ENCODE peak calls at places on chromosomes 4 and X, in eight cellular contexts. U, D, I, R, W, Y, Q and L are unnamed samples.

GRCh38 chr4:184473515-184474260 is 662 bp downstream of the IRF2 start:
- DNase-seq in U (no peak), R (peak), Y (no peak), W (no peak), I (peak), Q (peak), D (peak), L (peak)

GRCh38 chr4:13544556-13545393 is 467 bp upstream of the NKX3-2 start:
- DNase-seq in Y (peak), W (peak), D (peak), Q (peak), U (peak), I (peak), R (no peak), L (peak)

GRCh38 chr4:98928131-98928504 is 815 bp downstream of the EIF4E start:
- DNase-seq in Y (peak), Q (peak), I (peak), R (peak), D (peak), U (peak), W (peak), L (peak)

GRCh38 chrX:74343970-74344622 is 40.1 kb downstream of the ZCCHC13 start:
- DNase-seq in U (peak), R (no peak), D (peak), Y (no peak), Q (peak), I (peak), W (peak), L (peak)

GRCh38 chr4:145525291-145525740 is 43.7 kb downstream of the SMAD1 start:
- DNase-seq in I (no peak), Y (no peak), W (no peak), D (no peak), Q (no peak), U (no peak), R (no peak), L (no peak)

GRCh38 chr4:56288663-56289062 is 98.6 kb downstream of the AASDH start:
- DNase-seq in D (no peak), I (no peak), Y (no peak), W (no peak), U (no peak), R (no peak), Q (no peak), L (no peak)

GRCh38 chrX:104750146-104750699 is 184.2 kb downstream of the IL1RAPL2 start:
- DNase-seq in U (no peak), W (peak), R (no peak), Q (no peak), Y (no peak), D (no peak), I (peak), L (no peak)

GRCh38 chrX:95716841-95717240 is 967.8 kb upstream of the DIAPH2 start:
- DNase-seq in U (no peak), I (no peak), R (no peak), W (no peak), Y (no peak), Q (no peak), D (no peak), L (no peak)

GRCh38 chr4:107719211-107719926 is 665 bp downstream of the PAPSS1 start:
- DNase-seq in U (no peak), I (no peak), Y (peak), W (no peak), R (no peak), Q (peak), D (no peak), L (peak)

GRCh38 chr4:145481164-145481941 is at the start of gene SMAD1:
- DNase-seq in I (peak), D (peak), Y (peak), U (peak), W (peak), R (peak), Q (peak), L (peak)

GRCh38 chr4:31343058-31343457 is 622.9 kb downstream of the PCDH7 start:
- DNase-seq in D (no peak), Q (no peak), W (no peak), Y (no peak), U (no peak), R (no peak), I (no peak), L (no peak)

GRCh38 chr4:127124919-127125318 is 507.8 kb upstream of the INTU start:
- DNase-seq in D (no peak), Q (no peak), U (no peak), R (no peak), W (no peak), Y (no peak), I (no peak), L (no peak)

GRCh38 chrX:137166591-137166990 is 132.8 kb upstream of the GPR101 start:
- DNase-seq in W (no peak), D (peak), Q (no peak), R (no peak), I (no peak), Y (no peak), U (no peak), L (no peak)

DNA sequence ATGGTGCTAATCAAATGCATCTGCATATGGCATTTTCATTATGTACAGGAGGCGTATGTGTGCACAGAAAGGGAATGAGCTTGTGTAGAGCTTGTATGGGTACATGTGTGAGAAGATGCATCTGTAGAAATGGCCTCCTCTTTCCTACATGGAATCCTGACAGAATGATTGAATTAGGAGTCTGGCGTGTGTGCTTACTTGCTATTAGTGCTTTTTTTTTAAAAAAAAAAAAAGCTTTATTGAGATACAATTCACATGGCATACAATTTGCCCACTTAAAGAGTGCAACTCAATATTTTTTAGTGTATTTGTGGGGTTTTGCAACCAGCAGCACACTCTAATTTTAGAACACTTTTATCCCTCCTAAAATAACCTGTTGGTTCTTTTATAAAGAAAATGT is 66.1 kb downstream of the TMEM131L start:
- DNase-seq in W (no peak), D (no peak), U (no peak), Y (no peak), I (no peak), R (no peak), Q (no peak), L (no peak)
- TF ChIP-seq POLR2A in W (no peak), D (no peak), U (no peak), Y (no peak), I (no peak), R (no peak), Q (no peak), L (no peak)

DNA sequence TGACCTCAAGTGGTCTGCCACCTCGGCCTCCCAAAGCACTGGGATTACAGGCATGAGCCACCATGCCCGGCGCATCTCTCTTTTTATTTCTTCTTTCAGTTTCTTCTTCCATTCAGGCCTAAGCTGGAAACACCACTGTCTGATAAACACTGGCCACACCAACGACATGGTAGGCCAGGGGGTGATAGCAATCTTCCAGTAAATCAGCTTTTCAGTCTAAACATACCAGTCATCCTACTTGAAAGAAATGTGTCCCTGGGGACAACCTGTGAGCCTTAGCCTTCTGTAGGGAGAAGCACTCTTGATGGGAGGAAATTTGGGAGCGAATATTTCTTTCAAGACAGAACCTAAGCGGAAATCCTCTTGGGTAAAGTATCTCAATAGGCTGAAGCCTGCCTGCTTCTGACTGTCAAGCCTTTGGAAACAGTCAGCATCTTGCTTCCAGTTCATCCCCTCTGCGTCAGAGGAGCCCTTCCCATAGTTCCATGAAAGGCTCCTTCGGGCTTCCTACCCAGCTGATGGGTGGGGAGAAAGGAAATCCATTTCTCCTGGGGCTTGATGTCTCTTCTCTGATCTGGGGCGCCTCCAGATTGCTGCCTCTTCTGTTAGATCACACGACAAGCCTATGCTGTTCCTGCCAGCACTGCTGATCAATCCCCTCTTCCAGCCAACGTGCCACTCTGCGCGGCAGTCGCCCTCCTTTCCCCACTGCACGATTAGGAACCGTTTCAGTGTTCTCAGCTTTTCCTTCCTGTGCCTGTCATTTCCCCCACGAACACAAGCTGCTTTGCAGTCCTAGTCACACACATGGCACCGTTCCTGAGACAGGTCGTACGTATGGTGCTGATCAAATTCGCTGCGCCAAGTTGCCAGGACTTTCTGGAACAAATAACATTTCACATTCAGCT is 49.5 kb upstream of the CBR4 start:
- DNase-seq in D (no peak), R (no peak), Q (peak), W (peak), U (no peak), I (peak), Y (no peak), L (peak)
- TF ChIP-seq POLR2A in D (no peak), R (no peak), Q (no peak), W (no peak), U (no peak), I (no peak), Y (no peak), L (no peak)

GRCh38 chr4:8910100-8910821 is 38.6 kb upstream of the HMX1 start:
- DNase-seq in D (peak), W (no peak), Q (no peak), Y (peak), I (no peak), R (no peak), U (no peak), L (no peak)
- TF ChIP-seq POLR2A in D (no peak), W (no peak), Q (no peak), Y (no peak), I (no peak), R (no peak), U (no peak), L (no peak)

GRCh38 chr4:28600958-28601357 is 1740.3 kb downstream of the STIM2 start:
- DNase-seq in W (no peak), R (no peak), Y (no peak), I (no peak), Q (no peak), D (no peak), U (no peak), L (no peak)
- TF ChIP-seq POLR2A in W (no peak), R (no peak), Y (no peak), I (no peak), Q (no peak), D (no peak), U (no peak), L (no peak)

GRCh38 chr4:74167585-74167984 is 9.7 kb downstream of the MTHFD2L start:
- DNase-seq in D (no peak), R (no peak), Q (no peak), U (no peak), I (no peak), Y (no peak), W (no peak), L (no peak)
- TF ChIP-seq POLR2A in D (no peak), R (no peak), Q (no peak), U (no peak), I (no peak), Y (no peak), W (no peak), L (no peak)

DNA sequence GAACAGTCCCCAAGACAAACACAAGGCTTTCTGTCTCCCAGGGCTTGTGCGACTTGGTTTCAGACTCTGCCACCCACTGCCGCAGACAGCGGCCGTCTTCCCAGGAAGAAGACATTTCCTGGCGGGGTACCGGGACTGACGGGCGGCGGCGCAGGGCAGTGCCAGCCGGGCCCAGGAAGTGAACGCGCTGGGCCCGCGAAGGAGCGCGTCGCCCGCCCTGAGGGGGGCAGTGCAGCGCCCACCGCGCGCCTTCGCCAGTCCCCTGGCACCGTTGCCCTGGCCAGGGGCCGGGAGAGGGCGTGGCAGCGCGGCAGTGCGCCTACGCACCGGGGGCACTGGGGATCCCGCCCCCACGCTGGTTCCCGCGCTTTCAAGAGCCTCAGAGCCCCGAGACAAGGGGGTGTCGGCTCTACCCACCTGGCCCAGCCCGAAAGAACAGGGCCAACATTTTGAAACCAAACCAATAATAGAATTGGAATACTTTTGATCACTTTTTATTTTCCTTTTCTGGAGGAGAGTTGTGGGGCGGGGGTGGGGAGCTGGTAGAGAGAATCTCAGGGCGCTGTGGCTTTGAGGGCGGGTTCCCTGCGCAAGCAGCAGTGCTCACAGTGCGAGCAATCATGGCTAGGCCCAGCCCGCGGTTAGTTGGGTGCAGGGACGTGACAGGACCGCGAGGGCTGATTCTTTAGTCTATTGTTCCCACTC is 23.6 kb upstream of the APLN start:
- DNase-seq in Q (no peak), U (no peak), D (peak), Y (peak), W (no peak), I (peak), R (peak), L (no peak)
- TF ChIP-seq POLR2A in Q (no peak), U (no peak), D (no peak), Y (no peak), W (no peak), I (no peak), R (no peak), L (no peak)

GRCh38 chr4:10320130-10320529 is 137.1 kb downstream of the ZNF518B start:
- DNase-seq in U (no peak), Y (no peak), D (no peak), Q (no peak), R (no peak), W (no peak), I (no peak), L (no peak)

GRCh38 chr4:10321931-10322330 is 135.3 kb downstream of the ZNF518B start:
- DNase-seq in Q (no peak), W (no peak), U (no peak), Y (no peak), R (no peak), D (no peak), I (no peak), L (no peak)

GRCh38 chr4:10326075-10326474 is 131.2 kb downstream of the ZNF518B start:
- DNase-seq in U (no peak), Q (no peak), D (no peak), W (no peak), I (no peak), Y (no peak), R (no peak), L (no peak)
- TF ChIP-seq POLR2A in U (no peak), Q (no peak), D (no peak), W (no peak), I (no peak), Y (no peak), R (no peak), L (no peak)

DNA sequence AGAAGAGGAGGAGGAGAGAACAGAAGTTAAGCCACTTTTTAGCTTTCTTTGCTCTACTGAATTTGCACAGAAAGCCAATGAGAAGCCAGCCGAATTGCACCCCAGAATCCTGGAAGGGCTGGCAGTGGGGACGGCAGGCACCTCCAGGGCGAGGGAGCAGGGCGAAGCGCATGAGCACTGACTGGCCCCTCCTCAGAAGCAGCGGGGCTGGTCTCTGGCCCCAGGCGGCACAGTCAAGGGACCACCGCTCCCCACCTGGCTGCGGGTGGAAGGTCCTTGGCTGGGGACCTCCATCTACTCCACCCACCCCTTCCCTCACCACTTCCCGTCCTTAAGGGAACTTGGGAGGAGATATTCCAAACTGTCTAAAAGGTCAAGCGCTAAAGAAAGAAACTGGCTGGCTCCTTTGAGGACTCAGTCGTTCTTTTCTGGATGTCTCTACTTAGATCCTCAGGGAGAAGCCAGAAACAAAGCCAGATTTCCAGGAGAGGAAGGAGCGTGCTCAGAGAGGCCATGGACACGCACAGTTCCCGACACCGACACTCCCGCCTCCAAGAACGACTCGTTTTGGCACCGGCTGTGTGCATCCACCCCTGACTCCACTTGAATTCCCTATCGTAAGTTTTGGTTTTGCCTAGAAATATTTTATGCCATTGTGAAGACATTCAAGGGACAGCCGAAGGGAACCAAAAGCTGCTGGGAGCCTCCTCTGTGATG is 59.6 kb upstream of the CRMP1 start:
- DNase-seq in I (no peak), Q (no peak), W (no peak), R (no peak), D (no peak), Y (peak), U (no peak), L (no peak)
- TF ChIP-seq POLR2A in I (no peak), Q (no peak), W (no peak), R (no peak), D (no peak), Y (no peak), U (no peak), L (no peak)

GRCh38 chr4:113760094-113760851 is 1.3 kb downstream of the CAMK2D start:
- DNase-seq in D (peak), Y (peak), I (peak), W (peak), R (peak), U (no peak), Q (peak), L (peak)

GRCh38 chr4:113762851-113763172 is 1.3 kb upstream of the CAMK2D start:
- DNase-seq in R (no peak), D (no peak), I (no peak), Y (no peak), Q (no peak), W (peak), U (no peak), L (no peak)

GRCh38 chr4:113760852-113761681 is 471 bp downstream of the CAMK2D start:
- DNase-seq in Y (peak), R (peak), W (peak), U (no peak), Q (peak), I (peak), D (peak), L (peak)

GRCh38 chr4:113762061-113762850 is 718 bp upstream of the CAMK2D start:
- DNase-seq in I (peak), U (peak), D (peak), R (peak), W (peak), Y (peak), Q (peak), L (peak)

DNA sequence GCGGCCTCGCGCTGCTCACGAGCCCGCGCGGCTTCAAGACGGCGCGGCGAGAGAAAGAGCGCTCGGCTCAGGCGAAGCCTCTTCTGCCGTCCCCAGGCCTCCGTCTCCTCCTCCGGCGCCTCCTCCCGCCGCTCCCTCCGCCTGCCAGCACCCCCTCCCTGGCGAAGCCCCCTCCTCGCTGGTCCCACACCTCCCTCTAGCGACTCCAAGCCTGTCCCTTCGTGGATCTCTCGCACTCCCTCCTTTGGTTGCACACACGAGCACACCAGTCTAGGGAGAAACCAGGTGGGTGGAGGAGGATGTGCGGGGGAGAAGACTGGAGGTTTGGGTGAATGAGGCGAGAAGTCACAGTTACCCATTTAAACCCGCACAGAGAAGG is at the start of gene CAMK2D:
- DNase-seq in U (peak), I (peak), Q (peak), D (peak), R (peak), Y (peak), W (peak), L (peak)
- TF ChIP-seq POLR2A in U (no peak), I (no peak), Q (no peak), D (no peak), R (peak), Y (peak), W (peak), L (peak)

DNA sequence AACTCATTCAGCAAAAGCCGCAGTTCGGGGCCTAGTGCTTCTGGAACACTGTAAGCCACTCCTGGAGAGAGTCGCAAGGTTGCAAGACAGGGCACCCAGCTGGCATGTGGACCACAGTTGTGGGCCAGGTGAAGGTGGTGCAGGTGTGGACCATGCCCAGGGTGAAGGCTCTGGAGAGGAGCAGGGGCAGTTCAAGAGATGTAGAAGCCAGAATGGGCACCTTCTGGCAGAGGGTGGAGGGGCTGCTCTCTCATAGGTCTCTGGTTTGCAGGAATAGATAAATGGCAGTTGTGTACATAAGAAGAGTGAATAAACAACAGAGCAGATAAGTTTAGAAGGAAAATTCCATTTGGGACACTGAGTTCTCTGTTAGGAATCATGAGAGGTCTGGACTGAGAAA is 38.6 kb downstream of the TNIP3 start:
- DNase-seq in Y (no peak), U (no peak), R (no peak), D (no peak), I (no peak), W (no peak), Q (no peak), L (no peak)
- TF ChIP-seq POLR2A in Y (no peak), U (no peak), R (no peak), D (no peak), I (no peak), W (no peak), Q (no peak), L (no peak)